ENCODE peak calls at places on chromosomes 3 and 15, in ten cellular contexts. N, H, K, L, P, Q, B, R, F and W are unnamed samples.

GRCh38 chr3:164640586-164640985 is 437.7 kb downstream of the SI start:
- DNase-seq in N (no peak), H (peak; percentile 52), K (no peak), L (no peak), P (no peak), Q (no peak), B (no peak), R (no peak), F (no peak), W (no peak)

GRCh38 chr15:38069506-38069905 is 135.1 kb downstream of the TMCO5A start:
- DNase-seq in N (peak; percentile 47), H (peak; percentile 80), K (no peak), L (peak; percentile 80), P (no peak), Q (no peak), B (peak; percentile 21), R (peak; percentile 86), F (no peak), W (peak; percentile 66)

GRCh38 chr3:150410311-150411105 is 2.4 kb downstream of the TSC22D2 start:
- DNase-seq in N (peak; percentile 24), H (peak; percentile 56), K (peak; percentile 36), L (peak; percentile 47), P (peak; percentile 31), Q (no peak), B (peak; percentile 64), R (peak; percentile 32), F (peak; percentile 46), W (peak; percentile 71)

GRCh38 chr3:28328188-28329151 is 20.1 kb upstream of the ZCWPW2 start:
- DNase-seq in N (no peak), H (peak; percentile 74), K (no peak), L (peak; percentile 48), P (no peak), Q (no peak), B (peak; percentile 25), R (peak; percentile 33), F (peak; percentile 9), W (no peak)

GRCh38 chr3:138051946-138052802 is 42.2 kb downstream of the CLDN18 start:
- DNase-seq in N (peak; percentile 50), H (peak; percentile 68), K (peak; percentile 37), L (peak; percentile 60), P (peak; percentile 42), Q (no peak), B (peak; percentile 65), R (peak; percentile 62), F (no peak), W (peak; percentile 80)

GRCh38 chr3:39344746-39345344 is 15.3 kb downstream of the CCR8 start:
- DNase-seq in N (no peak), H (no peak), K (no peak), L (no peak), P (no peak), Q (no peak), B (no peak), R (no peak), F (no peak), W (no peak)

GRCh38 chr3:4985330-4986174 is 6.3 kb downstream of the BHLHE40 start:
- DNase-seq in N (peak; percentile 58), H (peak; percentile 54), K (no peak), L (peak; percentile 61), P (no peak), Q (no peak), B (peak; percentile 38), R (peak; percentile 76), F (no peak), W (no peak)

GRCh38 chr3:143484851-143485512 is 363.3 kb downstream of the SLC9A9 start:
- DNase-seq in N (peak; percentile 9), H (peak; percentile 14), K (no peak), L (no peak), P (no peak), Q (no peak), B (no peak), R (no peak), F (no peak), W (no peak)

GRCh38 chr15:90184119-90184785 is 16.9 kb upstream of the SEMA4B start:
- DNase-seq in N (peak; percentile 79), H (no peak), K (peak; percentile 74), L (peak; percentile 92), P (peak; percentile 49), Q (no peak), B (no peak), R (no peak), F (peak; percentile 51), W (peak; percentile 93)

GRCh38 chr15:59014068-59014467 is 26.6 kb downstream of the RNF111 start:
- DNase-seq in N (no peak), H (no peak), K (no peak), L (no peak), P (no peak), Q (no peak), B (no peak), R (no peak), F (no peak), W (no peak)

DNA sequence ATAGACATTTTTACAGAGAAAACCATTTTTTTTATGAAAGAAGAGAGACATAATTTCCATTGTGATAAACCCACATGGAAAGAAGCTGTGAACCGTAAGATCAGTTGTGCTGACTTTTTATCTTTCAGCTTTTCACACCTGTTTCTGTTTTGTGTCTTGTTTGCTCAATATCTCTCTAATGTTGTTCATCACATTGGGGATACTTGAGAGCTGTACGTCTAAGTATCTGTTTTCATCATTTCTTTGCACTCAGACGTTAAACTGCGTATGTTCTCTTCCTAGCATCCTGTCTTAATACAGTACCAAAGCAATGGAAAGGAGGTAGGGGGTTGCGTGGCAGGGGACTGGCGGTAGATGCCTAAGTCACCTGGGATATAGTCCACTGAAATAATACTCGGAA is 449.0 kb downstream of the NAALADL2 start:
- DNase-seq in N (no peak), H (no peak), K (no peak), L (no peak), P (no peak), Q (no peak), B (no peak), R (no peak), F (no peak), W (no peak)
- H3K4me3 ChIP-seq in N (no peak overlapping the region), H (peak overlapping the region; percentile 33), K (peak overlapping the region; percentile 32), L (no peak overlapping the region), P (no peak overlapping the region), Q (no peak overlapping the region), B (no peak overlapping the region), R (no peak overlapping the region), F (no peak overlapping the region), W (no peak overlapping the region)

DNA sequence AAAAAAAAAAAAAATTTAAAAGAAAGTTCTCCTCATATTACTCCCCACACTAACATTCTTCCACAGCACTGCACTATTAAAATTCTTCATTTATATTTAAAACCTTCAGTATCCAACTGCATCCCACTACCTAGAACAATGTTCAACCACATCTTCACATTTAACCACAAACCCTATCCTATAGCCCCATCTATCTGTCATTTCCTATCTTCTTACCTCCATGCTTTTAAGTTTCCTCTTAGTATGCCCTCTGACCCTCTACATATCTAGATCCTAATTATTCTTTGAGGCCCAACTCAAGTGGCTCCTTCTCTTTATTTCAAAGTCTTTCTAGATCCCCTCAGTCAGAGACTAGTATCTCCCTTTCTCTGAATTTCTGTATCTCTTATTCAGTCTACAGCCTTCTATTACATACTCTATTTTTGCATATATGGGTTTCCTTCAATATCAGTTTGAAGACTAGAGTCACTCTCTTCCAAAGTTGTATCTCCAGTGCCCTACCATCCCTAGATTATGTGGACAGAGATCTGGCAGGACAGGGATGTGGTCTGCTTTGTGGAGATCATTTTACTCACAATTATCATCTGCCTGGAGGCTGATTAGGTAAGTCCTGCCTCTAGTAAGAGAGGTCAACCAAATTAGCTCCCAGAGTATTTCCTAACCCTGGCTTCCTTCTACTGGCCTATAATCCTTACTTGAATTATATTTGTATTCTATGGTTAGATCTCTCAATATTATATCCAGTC is 1.4 kb downstream of the CIAO2A start:
- DNase-seq in N (no peak), H (no peak), K (no peak), L (no peak), P (no peak), Q (no peak), B (peak; percentile 28), R (no peak), F (no peak), W (no peak)
- H3K4me3 ChIP-seq in N (peak overlapping the region; percentile 67), H (peak overlapping the region; percentile 94), K (peak overlapping the region; percentile 78), L (peak overlapping the region; percentile 54), P (peak overlapping the region; percentile 99), Q (no peak overlapping the region), B (peak overlapping the region; percentile 83), R (no peak overlapping the region), F (peak overlapping the region; percentile 89), W (peak overlapping the region; percentile 92)

DNA sequence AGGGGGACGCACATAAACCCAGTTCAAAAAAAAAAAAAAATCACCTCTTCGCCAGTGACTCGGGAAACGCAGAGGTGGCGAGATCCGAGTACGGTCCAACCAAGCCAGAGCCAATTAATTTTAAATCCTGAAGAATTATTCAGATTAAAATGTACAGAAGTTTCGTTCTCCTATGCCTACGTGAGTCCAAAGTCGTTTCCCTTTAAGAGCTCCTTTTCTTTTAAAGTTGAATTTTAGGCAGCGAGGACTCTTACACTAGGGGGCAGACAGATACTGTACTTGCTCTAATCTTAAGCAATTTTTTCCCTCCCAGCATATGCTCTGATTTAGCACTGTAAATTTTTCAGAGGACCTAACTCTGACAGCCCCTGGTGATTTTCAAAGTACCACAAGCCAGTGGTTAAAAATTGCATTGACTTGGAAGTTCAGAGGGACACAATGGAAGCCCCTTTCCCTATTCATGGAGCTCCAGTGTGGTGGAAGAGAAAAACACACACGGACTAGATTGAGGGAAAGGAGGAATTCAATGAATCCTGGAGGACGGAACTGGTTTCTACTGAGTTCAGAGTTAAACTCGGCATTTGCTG is 3.3 kb upstream of the NR2F2 start:
- DNase-seq in N (peak; percentile 33), H (peak; percentile 94), K (no peak), L (peak; percentile 92), P (no peak), Q (no peak), B (peak; percentile 92), R (peak; percentile 93), F (no peak), W (no peak)
- H3K4me3 ChIP-seq in N (peak overlapping the region; percentile 73), H (peak overlapping the region; percentile 95), K (peak overlapping the region; percentile 88), L (peak overlapping the region; percentile 28), P (peak overlapping the region; percentile 28), Q (peak overlapping the region; percentile 42), B (peak overlapping the region; percentile 84), R (peak overlapping the region; percentile 93), F (peak overlapping the region; percentile 57), W (peak overlapping the region; percentile 65)

GRCh38 chr3:183769453-183769852 is 55.9 kb downstream of the MAP6D1 start:
- DNase-seq in N (no peak), H (no peak), K (no peak), L (no peak), P (no peak), Q (no peak), B (no peak), R (no peak), F (no peak), W (no peak)

GRCh38 chr3:183768114-183768513 is 57.3 kb downstream of the MAP6D1 start:
- DNase-seq in N (no peak), H (no peak), K (no peak), L (no peak), P (no peak), Q (no peak), B (no peak), R (no peak), F (no peak), W (peak; percentile 70)

GRCh38 chr3:183764854-183765731 is 60.3 kb downstream of the MAP6D1 start:
- DNase-seq in N (peak; percentile 68), H (peak; percentile 80), K (no peak), L (peak; percentile 80), P (no peak), Q (no peak), B (no peak), R (peak; percentile 77), F (no peak), W (no peak)

GRCh38 chr3:183766745-183767606 is 58.4 kb downstream of the MAP6D1 start:
- DNase-seq in N (peak; percentile 78), H (peak; percentile 89), K (peak; percentile 48), L (peak; percentile 83), P (peak; percentile 86), Q (no peak), B (peak; percentile 64), R (peak; percentile 67), F (peak; percentile 18), W (peak; percentile 80)

GRCh38 chr3:183766107-183766506 is 59.3 kb downstream of the MAP6D1 start:
- DNase-seq in N (no peak), H (peak; percentile 13), K (no peak), L (no peak), P (no peak), Q (no peak), B (no peak), R (no peak), F (no peak), W (no peak)
- H3K4me3 ChIP-seq in N (no peak overlapping the region), H (no peak overlapping the region), K (no peak overlapping the region), L (no peak overlapping the region), P (no peak overlapping the region), Q (no peak overlapping the region), B (no peak overlapping the region), R (no peak overlapping the region), F (no peak overlapping the region), W (no peak overlapping the region)